ENCODE peak calls at places on chromosomes 1 and 21, in nine cellular contexts. C is A549, D is BJ, L is fibroblast of the aortic adventitia, I is neural crest cell, Y is PC-3, N is prostate gland, F is body of pancreas, P is HFFc6. T is an unnamed sample.
A peak's percentile ranks its signal among the peaks of the same experiment; 100 is the strongest.

GRCh38 chr1:27356628-27357280 is 10.0 kb downstream of the MAP3K6 start:
- DNase-seq in C (no peak), D (no peak), L (no peak), I (no peak), Y (no peak), N (peak; percentile 66), F (peak; percentile 47), P (no peak), T (no peak)

GRCh38 chr1:117537291-117537920 is 68.4 kb upstream of the TENT5C start:
- DNase-seq in C (no peak), D (no peak), L (no peak), I (no peak), Y (peak; percentile 63), N (peak; percentile 65), F (peak; percentile 86), P (no peak), T (peak; percentile 25)

GRCh38 chr1:168321945-168322344 is 41.3 kb downstream of the TBX19 start:
- DNase-seq in C (no peak), D (no peak), L (peak; percentile 73), I (no peak), Y (peak; percentile 75), N (no peak), F (no peak), P (peak; percentile 71), T (no peak)

GRCh38 chr1:50214764-50215163 is 106.0 kb downstream of the ELAVL4 start:
- DNase-seq in C (no peak), D (no peak), L (no peak), I (no peak), Y (peak; percentile 1), N (no peak), F (no peak), P (no peak), T (no peak)

GRCh38 chr1:159993911-159994310 is 37.9 kb downstream of the PIGM start:
- DNase-seq in C (no peak), D (no peak), L (no peak), I (no peak), Y (no peak), N (no peak), F (peak; percentile 27), P (no peak), T (no peak)

GRCh38 chr1:220983877-220984635 is 104.8 kb downstream of the HLX start:
- DNase-seq in C (no peak), D (no peak), L (no peak), I (no peak), Y (no peak), N (no peak), F (peak; percentile 59), P (no peak), T (no peak)

GRCh38 chr1:92709738-92710137 is 75.2 kb downstream of the EVI5 start:
- DNase-seq in C (no peak), D (no peak), L (peak; percentile 53), I (no peak), Y (peak; percentile 72), N (no peak), F (peak; percentile 81), P (peak; percentile 65), T (no peak)

GRCh38 chr1:97334454-97334853 is 586.4 kb downstream of the DPYD start:
- DNase-seq in C (no peak), D (peak; percentile 54), L (peak; percentile 81), I (no peak), Y (peak; percentile 33), N (no peak), F (no peak), P (peak; percentile 90), T (no peak)

GRCh38 chr1:42938596-42939184 is 20.0 kb downstream of the SLC2A1 start:
- DNase-seq in C (no peak), D (no peak), L (no peak), I (no peak), Y (no peak), N (no peak), F (peak; percentile 5), P (no peak), T (no peak)

GRCh38 chr1:8679411-8679800 is 138.0 kb downstream of the RERE start:
- DNase-seq in C (no peak), D (no peak), L (peak; percentile 48), I (no peak), Y (no peak), N (no peak), F (no peak), P (no peak), T (no peak)

GRCh38 chr1:115545791-115546733 is 95.7 kb upstream of the VANGL1 start:
- DNase-seq in C (peak; percentile 70), D (peak; percentile 77), L (peak; percentile 92), I (peak; percentile 13), Y (peak; percentile 97), N (peak; percentile 30), F (peak; percentile 66), P (peak; percentile 94), T (peak; percentile 47)

GRCh38 chr1:3904843-3905185 is 4.7 kb upstream of the C1orf174 start:
- DNase-seq in C (no peak), D (no peak), L (no peak), I (no peak), Y (no peak), N (no peak), F (no peak), P (no peak), T (no peak)

GRCh38 chr1:245086389-245086969 is 68.3 kb upstream of the KIF26B start:
- DNase-seq in C (no peak), D (peak; percentile 60), L (peak; percentile 62), I (no peak), Y (no peak), N (no peak), F (no peak), P (peak; percentile 41), T (no peak)

GRCh38 chr1:66704177-66704880 is 47.9 kb upstream of the DYNLT5 start:
- DNase-seq in C (no peak), D (no peak), L (no peak), I (no peak), Y (no peak), N (no peak), F (no peak), P (no peak), T (no peak)

GRCh38 chr21:45079351-45079750 is 5.0 kb downstream of the ADARB1 start:
- DNase-seq in C (no peak), D (no peak), L (no peak), I (no peak), Y (no peak), N (no peak), F (no peak), P (no peak), T (no peak)
- TF ChIP-seq CTCF in C (no peak), D (no peak), L (no peak), I (no peak), Y (no peak), N (no peak), F (no peak), P (no peak), T (no peak)

GRCh38 chr1:192630521-192631287 is 5.2 kb upstream of the RGS13 start:
- DNase-seq in C (no peak), D (no peak), L (no peak), I (no peak), Y (peak; percentile 7), N (no peak), F (no peak), P (no peak), T (no peak)

GRCh38 chr1:192628406-192629057 is 7.4 kb upstream of the RGS13 start:
- DNase-seq in C (no peak), D (no peak), L (no peak), I (no peak), Y (no peak), N (no peak), F (no peak), P (no peak), T (no peak)

GRCh38 chr1:192627901-192628300 is 8.0 kb upstream of the RGS13 start:
- DNase-seq in C (no peak), D (no peak), L (no peak), I (no peak), Y (no peak), N (no peak), F (no peak), P (no peak), T (no peak)

GRCh38 chr1:192629602-192630001 is 6.3 kb upstream of the RGS13 start:
- DNase-seq in C (no peak), D (no peak), L (no peak), I (no peak), Y (no peak), N (no peak), F (no peak), P (no peak), T (no peak)

DNA sequence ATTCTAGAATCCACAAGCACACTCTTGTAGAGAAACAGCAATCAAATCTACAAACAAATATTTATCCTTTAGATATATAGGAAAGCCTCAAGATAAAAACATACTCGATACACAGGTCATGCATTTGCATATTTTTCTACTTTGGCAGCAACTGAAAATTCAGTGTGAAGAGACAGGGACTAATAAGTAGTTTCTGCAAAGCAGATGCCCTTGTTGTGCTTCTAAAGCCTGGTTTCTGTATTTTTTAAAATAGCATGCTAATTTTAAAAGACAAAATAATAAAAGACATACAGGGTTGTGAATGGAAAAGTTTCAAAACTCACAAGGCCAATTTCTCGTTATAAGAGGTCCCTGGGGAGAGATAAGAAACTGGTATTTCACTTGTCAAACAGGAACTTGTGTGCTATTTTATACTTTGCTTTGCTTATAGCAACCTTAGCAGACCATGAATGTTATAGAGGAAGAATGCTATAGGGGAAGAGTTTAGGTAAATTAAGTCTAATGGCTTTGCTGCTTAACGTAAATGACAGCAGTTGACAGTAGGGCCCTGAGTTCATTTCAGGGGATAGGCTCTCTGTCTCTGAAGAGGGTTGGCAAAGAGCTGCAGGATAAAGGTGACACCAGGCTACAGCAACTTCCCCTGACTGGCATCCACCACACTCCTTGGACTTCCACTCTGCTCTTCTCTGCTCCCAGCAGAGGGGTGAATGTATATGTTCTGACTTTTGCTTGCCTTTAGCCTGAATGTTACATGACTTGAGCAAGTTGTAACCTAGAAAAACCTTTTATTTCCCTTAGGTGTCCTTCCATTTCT is 9.4 kb upstream of the RGS13 start:
- DNase-seq in C (no peak), D (no peak), L (peak; percentile 52), I (no peak), Y (no peak), N (no peak), F (no peak), P (no peak), T (no peak)
- TF ChIP-seq CTCF in C (no peak), D (no peak), L (no peak), I (no peak), Y (no peak), N (no peak), F (no peak), P (no peak), T (no peak)

DNA sequence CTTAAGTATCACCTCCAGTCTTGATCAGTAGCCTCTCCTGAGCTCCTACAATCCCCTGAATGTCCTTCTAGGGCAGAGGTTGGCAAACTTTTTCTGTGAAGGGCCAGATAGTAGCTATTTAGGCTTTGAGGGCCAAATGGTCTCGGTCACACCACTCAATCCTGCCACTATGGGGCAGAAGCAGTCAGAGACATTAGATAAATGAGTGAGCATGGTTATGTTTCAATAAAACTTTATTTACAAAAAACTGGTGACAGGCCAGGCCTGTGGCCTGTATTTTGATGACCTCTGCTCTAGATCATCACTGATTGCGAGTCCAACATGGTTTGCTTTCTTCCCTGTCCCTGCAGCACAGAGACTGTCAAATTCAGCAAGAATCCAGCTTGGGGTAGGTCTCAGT is 36.3 kb downstream of the LRP8 start:
- DNase-seq in C (no peak), D (no peak), L (no peak), I (no peak), Y (peak; percentile 13), N (no peak), F (no peak), P (peak; percentile 23), T (no peak)
- TF ChIP-seq CTCF in C (no peak), D (no peak), L (no peak), I (no peak), Y (peak; percentile 43), N (no peak), F (no peak), P (peak; percentile 52), T (peak; percentile 15)

GRCh38 chr21:19922122-19922521 is 1076.1 kb upstream of the NCAM2 start:
- DNase-seq in C (no peak), D (no peak), L (no peak), I (no peak), Y (no peak), N (no peak), F (no peak), P (no peak), T (no peak)
- TF ChIP-seq CTCF in C (no peak), D (no peak), L (no peak), I (no peak), Y (no peak), N (no peak), F (no peak), P (no peak), T (no peak)

T was measured in endothelial cell.